ENCODE peak calls at places on chromosomes 2 and 18, in ten cellular contexts. Y is AG10803, I is body of pancreas, X is epithelial cell of esophagus, D is A549, L is breast epithelium, A is GM12865, T is glutamatergic neuron, G is dorsolateral prefrontal cortex, H is A673. M is an unnamed sample.

GRCh38 chr2:26556309-26557243 is 78.7 kb upstream of the OTOF start:
- DNase-seq in L (no peak), Y (no peak), X (no peak), H (no peak), T (peak), G (no peak), A (no peak), I (no peak), D (no peak), M (no peak)

GRCh38 chr18:59249186-59249774 is 24.0 kb downstream of the RAX start:
- DNase-seq in H (peak), Y (peak), A (peak), T (peak), I (peak), X (peak), L (no peak), D (peak), G (no peak), M (peak)

GRCh38 chr2:216292886-216293291 is 79.4 kb downstream of the MARCHF4 start:
- DNase-seq in D (no peak), L (peak), I (peak), X (peak), Y (peak), T (no peak), G (peak), H (peak), A (no peak), M (no peak)

GRCh38 chr18:78596794-78597193 is 382.8 kb upstream of the SALL3 start:
- DNase-seq in Y (no peak), L (no peak), T (no peak), I (no peak), G (no peak), D (no peak), H (no peak), A (no peak), X (no peak), M (no peak)

GRCh38 chr2:234191819-234192407 is 141.4 kb downstream of the SPP2 start:
- DNase-seq in A (no peak), H (no peak), L (no peak), Y (no peak), I (no peak), G (no peak), D (peak), T (no peak), X (peak), M (no peak)

GRCh38 chr2:27408601-27409320 is 630 bp downstream of the PPM1G start:
- DNase-seq in T (peak), G (no peak), H (peak), L (no peak), A (peak), D (peak), X (peak), I (no peak), Y (no peak), M (peak)

GRCh38 chr18:63236417-63236816 is 83.2 kb downstream of the BCL2 start:
- DNase-seq in H (no peak), X (no peak), L (no peak), I (no peak), G (no peak), T (no peak), Y (no peak), D (no peak), A (no peak), M (no peak)

GRCh38 chr2:15845294-15845693 is 95.1 kb upstream of the MYCN start:
- DNase-seq in H (no peak), T (no peak), X (no peak), D (no peak), L (no peak), G (no peak), Y (no peak), A (no peak), I (no peak), M (no peak)

GRCh38 chr2:132415256-132416079 is 1.1 kb upstream of the GPR39 start:
- DNase-seq in Y (peak), G (no peak), H (no peak), I (no peak), T (peak), D (peak), X (peak), L (no peak), A (no peak), M (peak)

GRCh38 chr2:45300026-45300750 is 290.9 kb upstream of the SIX2 start:
- DNase-seq in H (peak), X (no peak), T (no peak), D (no peak), G (no peak), I (peak), A (no peak), L (no peak), Y (no peak), M (peak)

GRCh38 chr2:222903234-222904220 is 42.7 kb downstream of the ACSL3 start:
- DNase-seq in Y (peak), L (no peak), H (peak), T (peak), X (peak), I (peak), A (peak), D (peak), G (no peak), M (peak)

GRCh38 chr2:206230060-206230890 is 44.2 kb upstream of the ZDBF2 start:
- DNase-seq in A (no peak), H (peak), I (no peak), T (peak), L (peak), X (peak), D (no peak), Y (peak), G (no peak), M (no peak)

GRCh38 chr2:167322795-167323194 is 434.5 kb downstream of the XIRP2 start:
- DNase-seq in A (no peak), G (no peak), Y (no peak), T (no peak), D (no peak), L (no peak), X (no peak), I (no peak), H (no peak), M (no peak)
- TF ChIP-seq CTCF in A (no peak), G (no peak), Y (no peak), T (no peak), D (no peak), L (no peak), X (no peak), I (no peak), H (no peak), M (no peak)

GRCh38 chr2:127674241-127675209 is 805 bp downstream of the LIMS2 start:
- DNase-seq in X (no peak), D (no peak), L (no peak), I (no peak), A (no peak), H (no peak), Y (peak), G (no peak), T (peak), M (no peak)

GRCh38 chr2:127676906-127677305 is 1.6 kb upstream of the LIMS2 start:
- DNase-seq in X (no peak), H (no peak), I (no peak), T (no peak), Y (no peak), A (no peak), D (no peak), L (no peak), G (no peak), M (no peak)

GRCh38 chr2:127678531-127678930 is 3.2 kb upstream of the LIMS2 start:
- DNase-seq in A (no peak), G (no peak), D (no peak), L (no peak), I (no peak), X (no peak), Y (no peak), T (no peak), H (no peak), M (no peak)

GRCh38 chr2:127673304-127674069 is 1.8 kb downstream of the LIMS2 start:
- DNase-seq in I (no peak), D (no peak), X (no peak), Y (no peak), L (no peak), T (no peak), G (no peak), A (no peak), H (no peak), M (no peak)

DNA sequence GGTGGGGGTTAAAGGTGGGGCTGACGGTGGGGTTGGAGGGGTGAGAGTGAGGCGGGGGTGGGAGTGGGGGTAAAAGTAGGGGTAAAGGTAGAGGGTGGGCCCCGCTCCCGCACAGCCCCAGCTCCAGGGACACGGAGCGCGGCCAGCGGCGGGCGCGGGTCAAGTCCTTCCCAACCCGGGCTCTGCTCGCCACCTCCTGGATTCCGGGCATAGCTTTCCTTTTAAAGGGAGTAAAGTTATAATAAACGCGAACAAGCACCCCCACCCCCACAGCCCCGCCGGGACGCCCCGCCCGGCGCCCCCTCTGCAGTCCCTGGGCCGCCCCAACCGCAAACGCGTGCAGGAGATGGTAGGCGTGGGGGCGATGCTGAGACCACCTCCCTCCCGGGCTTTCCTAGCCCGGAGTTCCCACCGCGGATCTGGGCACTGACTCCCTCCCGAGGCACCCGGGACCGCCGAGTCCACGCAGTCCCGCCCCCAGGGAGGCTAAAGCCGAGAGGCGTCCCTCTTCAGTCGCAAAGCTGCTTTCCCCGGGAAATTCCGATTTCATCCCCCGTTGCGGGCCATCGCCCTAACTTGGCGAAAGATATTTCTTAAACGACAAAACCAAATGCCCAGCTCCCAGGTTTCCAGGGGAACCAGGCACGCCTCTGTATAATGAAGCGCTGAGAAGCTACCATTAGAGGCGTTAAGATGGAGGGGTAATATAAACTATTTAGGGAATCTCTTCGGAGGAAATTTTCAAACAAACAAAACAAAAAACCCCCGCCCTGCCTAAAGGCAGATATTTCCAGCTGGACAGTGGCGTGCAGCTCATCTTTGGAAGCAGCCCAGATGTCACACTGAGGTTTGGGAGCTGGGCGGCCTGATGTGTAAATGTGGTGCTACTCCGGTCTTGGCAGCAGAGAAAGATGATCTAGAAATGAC is at the start of gene LIMS2:
- DNase-seq in X (no peak), L (peak), A (no peak), H (peak), Y (peak), D (peak), I (peak), G (no peak), T (no peak), M (no peak)
- TF ChIP-seq CTCF in X (no peak), L (no peak), A (no peak), H (no peak), Y (peak), D (peak), I (no peak), G (no peak), T (no peak), M (no peak)

GRCh38 chr2:35365859-35366258 is 989.7 kb upstream of the CRIM1 start:
- DNase-seq in G (no peak), H (peak), I (no peak), T (no peak), Y (no peak), X (no peak), A (no peak), D (peak), L (no peak), M (no peak)
- TF ChIP-seq CTCF in G (no peak), H (peak), I (no peak), T (no peak), Y (no peak), X (no peak), A (no peak), D (no peak), L (no peak), M (no peak)

GRCh38 chr18:13811993-13812392 is 12.0 kb upstream of the MC5R start:
- DNase-seq in X (peak), D (peak), I (no peak), T (no peak), L (no peak), G (no peak), H (peak), A (no peak), Y (no peak), M (no peak)
- TF ChIP-seq CTCF in X (peak), D (no peak), I (no peak), T (no peak), L (no peak), G (no peak), H (peak), A (peak), Y (no peak), M (no peak)

DNA sequence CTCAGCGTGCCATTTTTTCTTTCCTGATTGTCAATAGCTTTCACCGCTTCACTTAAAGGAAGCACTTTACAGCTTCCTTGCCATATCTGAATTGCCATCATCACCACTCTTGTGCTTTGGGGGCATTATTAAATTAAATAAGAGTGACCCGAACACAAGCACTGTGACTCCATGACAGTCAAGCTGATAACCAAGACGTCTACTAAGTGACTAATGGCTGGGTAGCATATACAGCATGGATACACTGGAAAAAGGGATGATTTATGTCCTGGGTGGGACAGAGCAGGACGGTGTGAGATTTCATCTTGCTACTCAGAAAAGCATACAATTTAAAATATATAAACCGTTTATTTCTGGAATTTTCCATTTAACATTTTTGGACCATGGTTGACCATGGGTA is 24.3 kb upstream of the AFF3 start:
- DNase-seq in G (no peak), D (no peak), H (no peak), Y (no peak), A (no peak), X (no peak), L (no peak), I (no peak), T (no peak), M (no peak)
- TF ChIP-seq CTCF in G (no peak), D (no peak), H (no peak), Y (no peak), A (no peak), X (no peak), L (no peak), I (no peak), T (no peak), M (no peak)

GRCh38 chr18:9817725-9818422 is 67.9 kb upstream of the TXNDC2 start:
- DNase-seq in T (no peak), X (no peak), I (no peak), L (no peak), A (no peak), H (no peak), Y (no peak), D (no peak), G (no peak), M (no peak)
- TF ChIP-seq CTCF in T (no peak), X (no peak), I (no peak), L (no peak), A (no peak), H (no peak), Y (no peak), D (no peak), G (no peak), M (no peak)

GRCh38 chr2:148020358-148021058 is at the start of gene ORC4:
- DNase-seq in D (peak), I (peak), L (peak), Y (peak), G (peak), T (peak), A (peak), H (peak), X (peak), M (peak)
- TF ChIP-seq CTCF in D (peak), I (peak), L (peak), Y (peak), G (no peak), T (no peak), A (peak), H (peak), X (peak), M (peak)